ENCODE peak calls at places on chromosome 3, in five cellular contexts. Y is stimulated activated CD4-positive, alpha-beta T cell treated with anti-CD3 and anti-CD28 coated beads, TNF-alpha, amount 100 ng/mL, for 48 hours; N is renal cortical epithelial cell; P is NCI-H1048; S is activated naive CD4-positive, alpha-beta T cell treated with anti-CD3 and anti-CD28 coated beads, Interleukin-2, amount 10 ng/mL, durations not matched to agents 7 days and 5 days. X is an unnamed sample.

GRCh38 chr3:136910697-136911096 is 47.1 kb upstream of the IL20RB start:
- DNase-seq in P (no peak), N (no peak), Y (no peak), S (no peak), X (no peak)

GRCh38 chr3:112086857-112087524 is 802 bp downstream of the C3orf52 start:
- DNase-seq in N (peak), P (no peak), Y (no peak), S (no peak), X (no peak)

GRCh38 chr3:117400303-117400702 is 690.7 kb downstream of the TUSC7 start:
- DNase-seq in N (no peak), Y (no peak), P (no peak), S (no peak), X (no peak)

GRCh38 chr3:171640520-171641412 is 169.5 kb downstream of the PLD1 start:
- DNase-seq in P (no peak), Y (no peak), N (peak), S (no peak), X (peak)

GRCh38 chr3:25843332-25843731 is 53.4 kb downstream of the OXSM start:
- DNase-seq in P (no peak), Y (no peak), S (no peak), N (no peak), X (no peak)

GRCh38 chr3:136545664-136546266 is 206.4 kb downstream of the STAG1 start:
- DNase-seq in P (no peak), S (no peak), N (peak), Y (no peak), X (peak)

GRCh38 chr3:119562307-119562961 is 3.0 kb upstream of the CD80 start:
- DNase-seq in Y (peak), P (no peak), S (no peak), N (peak), X (no peak)

GRCh38 chr3:127781411-127782001 is 40.8 kb downstream of the MGLL start:
- DNase-seq in N (peak), S (no peak), Y (no peak), P (no peak), X (no peak)

GRCh38 chr3:190892328-190893011 is 30.0 kb upstream of the GMNC start:
- DNase-seq in S (no peak), P (no peak), N (no peak), Y (no peak), X (no peak)

GRCh38 chr3:46913644-46914043 is 36.1 kb downstream of the PTH1R start:
- DNase-seq in S (no peak), N (peak), Y (no peak), P (no peak), X (peak)

GRCh38 chr3:106004137-106004600 is 135.4 kb upstream of the CBLB start:
- DNase-seq in N (no peak), Y (no peak), S (no peak), P (no peak), X (no peak)

GRCh38 chr3:160394009-160394392 is 5.0 kb downstream of the IFT80 start:
- DNase-seq in S (no peak), Y (no peak), P (no peak), N (no peak), X (no peak)

X was measured in Caki2.